ENCODE peak calls at places on chromosomes 12 and 14, in seven cellular contexts. R is retina; T is heart right ventricle; F is GM23248; X is AG04450; Q is stimulated activated CD8-positive, alpha-beta memory T cell treated with anti-CD3 and anti-CD28 coated beads, Interleukin-12 subunit alpha, Interleukin-12 subunit beta, amount 100 ng/mL, for 4 hours; K is ACHN. J is an unnamed sample.

GRCh38 chr14:63852271-63852816 is 460 bp upstream of the SYNE2 start:
- DNase-seq in R (peak), T (no peak), F (peak), X (no peak), Q (no peak), K (peak), J (no peak)

GRCh38 chr14:49687942-49688700 is at the start of gene POLE2:
- DNase-seq in R (peak), T (peak), F (peak), X (no peak), Q (peak), K (peak), J (peak)

GRCh38 chr14:49420201-49420600 is 166.0 kb downstream of the RPS29 start:
- DNase-seq in R (no peak), T (no peak), F (no peak), X (no peak), Q (no peak), K (no peak), J (no peak)

GRCh38 chr14:38951451-38951850 is 151.6 kb downstream of the SEC23A start:
- DNase-seq in R (no peak), T (no peak), F (peak), X (no peak), Q (no peak), K (no peak), J (no peak)

GRCh38 chr12:52942056-52942913 is 6.6 kb upstream of the KRT18 start:
- DNase-seq in R (no peak), T (no peak), F (no peak), X (no peak), Q (no peak), K (no peak), J (no peak)

GRCh38 chr12:131860472-131861260 is 32.5 kb downstream of the MMP17 start:
- DNase-seq in R (peak), T (peak), F (peak), X (no peak), Q (no peak), K (no peak), J (no peak)

GRCh38 chr12:78898416-78898815 is 33.8 kb downstream of the SYT1 start:
- DNase-seq in R (no peak), T (peak), F (peak), X (no peak), Q (no peak), K (peak), J (peak)

GRCh38 chr14:78359581-78359980 is 189.4 kb downstream of the NRXN3 start:
- DNase-seq in R (no peak), T (no peak), F (no peak), X (no peak), Q (no peak), K (no peak), J (no peak)

GRCh38 chr12:102406033-102406584 is 74.3 kb downstream of the IGF1 start:
- DNase-seq in R (peak), T (peak), F (peak), X (no peak), Q (no peak), K (no peak), J (peak)

GRCh38 chr12:96710127-96710745 is 196.8 kb upstream of the NEDD1 start:
- DNase-seq in R (no peak), T (no peak), F (no peak), X (no peak), Q (no peak), K (no peak), J (no peak)

GRCh38 chr14:101507306-101508150 is 53.8 kb upstream of the DIO3 start:
- DNase-seq in R (no peak), T (no peak), F (no peak), X (no peak), Q (no peak), K (no peak), J (peak)

GRCh38 chr14:75069021-75069810 is at the start of gene ZC2HC1C:
- DNase-seq in R (peak), T (peak), F (peak), X (peak), Q (peak), K (peak), J (peak)

GRCh38 chr14:74945261-74945851 is 10.0 kb downstream of the PGF start:
- DNase-seq in R (no peak), T (no peak), F (peak), X (no peak), Q (no peak), K (peak), J (peak)

GRCh38 chr12:116835484-116835883 is 45.8 kb downstream of the HRK start:
- DNase-seq in R (no peak), T (no peak), F (no peak), X (no peak), Q (no peak), K (no peak), J (no peak)